ENCODE peak calls at places on chromosome 16, in four cellular contexts. K is heart left ventricle, J is A549, G is dermis blood vessel endothelial cell. A is an unnamed sample.

GRCh38 chr16:88430185-88430523 is 22.9 kb upstream of the ZFPM1 start:
- DNase-seq in G (peak; percentile 31), K (no peak), J (no peak), A (no peak)

GRCh38 chr16:67235816-67236547 is 9.1 kb downstream of the TMEM208 start:
- DNase-seq in G (no peak), J (no peak), K (peak; percentile 40), A (no peak)

GRCh38 chr16:11141409-11142260 is 114.4 kb downstream of the SOCS1 start:
- DNase-seq in K (no peak), J (no peak), G (no peak), A (no peak)

GRCh38 chr16:86763819-86764218 is 185.5 kb downstream of the FOXL1 start:
- DNase-seq in K (no peak), G (no peak), J (no peak), A (peak; percentile 33)

GRCh38 chr16:10037771-10038170 is 144.5 kb downstream of the GRIN2A start:
- DNase-seq in J (no peak), K (no peak), G (no peak), A (no peak)

GRCh38 chr16:2032285-2033056 is 5.8 kb downstream of the NHERF2 start:
- DNase-seq in G (no peak), J (no peak), K (no peak), A (no peak)

GRCh38 chr16:25256821-25257503 is 683 bp downstream of the ZKSCAN2 start:
- DNase-seq in K (no peak), J (peak; percentile 22), G (peak; percentile 33), A (peak; percentile 61)

GRCh38 chr16:2028146-2028545 is 1.4 kb downstream of the NHERF2 start:
- DNase-seq in K (no peak), G (no peak), J (no peak), A (no peak)

GRCh38 chr16:79261461-79261860 is 339.1 kb downstream of the MAF start:
- DNase-seq in J (peak; percentile 22), K (peak; percentile 80), G (no peak), A (no peak)

GRCh38 chr16:15854906-15855703 is 1.7 kb downstream of the MYH11 start:
- DNase-seq in K (no peak), G (no peak), J (no peak), A (no peak)

GRCh38 chr16:73176577-73177013 is 128.7 kb upstream of the ZFHX3 start:
- DNase-seq in J (peak; percentile 86), K (no peak), G (peak; percentile 45), A (no peak)

GRCh38 chr16:35629001-35629400 is 2169.6 kb downstream of the TP53TG3F start:
- DNase-seq in J (no peak), G (no peak), K (no peak), A (no peak)

A was measured in sciatic nerve.